ENCODE peak calls at places on chromosomes 7 and 10, in seven cellular contexts. V, U, K, R, F, E and N are unnamed samples.

GRCh38 chr10:93445097-93445960 is 36.8 kb downstream of the MYOF start:
- DNase-seq in V (peak; percentile 99), E (peak; percentile 98), K (peak; percentile 95), F (peak; percentile 98), R (peak; percentile 99), U (no peak), N (no peak)

GRCh38 chr7:44460325-44460724 is 30.1 kb downstream of the NUDCD3 start:
- DNase-seq in U (no peak), F (no peak), K (no peak), E (no peak), R (no peak), V (no peak), N (peak; percentile 13)

GRCh38 chr10:68871105-68871711 is 29.9 kb upstream of the DDX50 start:
- DNase-seq in V (peak; percentile 52), R (peak; percentile 65), F (peak; percentile 71), K (no peak), E (no peak), U (no peak), N (no peak)

GRCh38 chr7:144738708-144739314 is 97.0 kb downstream of the TPK1 start:
- DNase-seq in E (no peak), F (no peak), K (no peak), U (peak; percentile 25), V (peak; percentile 54), R (peak; percentile 45), N (no peak)

GRCh38 chr7:90312745-90313144 is 8.4 kb downstream of the FAM237B start:
- DNase-seq in V (peak; percentile 30), U (no peak), K (no peak), E (no peak), R (peak; percentile 20), F (no peak), N (no peak)

GRCh38 chr10:78781991-78782390 is 286.8 kb upstream of the ZMIZ1 start:
- DNase-seq in K (no peak), V (no peak), E (no peak), R (no peak), F (no peak), U (no peak), N (no peak)

GRCh38 chr7:68176974-68177373 is 1180.3 kb downstream of the TYW1 start:
- DNase-seq in E (no peak), K (peak; percentile 17), R (peak; percentile 71), V (peak; percentile 79), U (peak; percentile 36), F (peak; percentile 18), N (no peak)

GRCh38 chr7:23913016-23913415 is 203.0 kb downstream of the STK31 start:
- DNase-seq in E (no peak), F (no peak), U (no peak), R (no peak), V (no peak), K (no peak), N (no peak)

GRCh38 chr7:73864981-73865711 is 4.2 kb downstream of the TMEM270 start:
- DNase-seq in V (no peak), E (no peak), R (no peak), K (no peak), U (no peak), F (no peak), N (no peak)

GRCh38 chr10:130393342-130393741 is 257.2 kb downstream of the GLRX3 start:
- DNase-seq in E (no peak), V (no peak), U (no peak), K (no peak), F (no peak), R (no peak), N (no peak)

GRCh38 chr10:131079314-131079713 is 232.2 kb downstream of the TCERG1L start:
- DNase-seq in V (no peak), E (no peak), R (no peak), U (no peak), F (no peak), K (no peak), N (no peak)

GRCh38 chr10:115624448-115624847 is 531.3 kb downstream of the ATRNL1 start:
- DNase-seq in U (no peak), V (no peak), K (no peak), R (no peak), E (no peak), F (no peak), N (no peak)

GRCh38 chr10:102555781-102556328 is 52.1 kb downstream of the SUFU start:
- DNase-seq in V (peak; percentile 63), K (no peak), R (no peak), U (no peak), F (peak; percentile 88), E (peak; percentile 33), N (no peak)

GRCh38 chr10:93712593-93712992 is 10.2 kb upstream of the FRA10AC1 start:
- DNase-seq in K (no peak), R (no peak), V (no peak), E (no peak), F (no peak), U (no peak), N (no peak)

GRCh38 chr7:83852136-83852535 is 203.2 kb upstream of the SEMA3E start:
- DNase-seq in R (no peak), U (no peak), V (no peak), K (peak; percentile 20), F (no peak), E (no peak), N (no peak)

GRCh38 chr7:105106473-105106872 is 92.5 kb downstream of the KMT2E start:
- DNase-seq in R (no peak), U (no peak), K (no peak), V (no peak), E (no peak), F (no peak), N (no peak)

GRCh38 chr10:45558406-45558805 is 114.2 kb downstream of the ZFAND4 start:
- DNase-seq in K (no peak), E (no peak), F (no peak), V (no peak), U (no peak), R (no peak), N (no peak)

GRCh38 chr10:132728321-132728720 is 57.6 kb downstream of the NKX6-2 start:
- DNase-seq in R (no peak), K (no peak), F (no peak), V (no peak), E (no peak), U (no peak), N (no peak)

GRCh38 chr7:7971308-7972040 is 2.9 kb downstream of the GLCCI1 start:
- DNase-seq in R (no peak), F (no peak), V (no peak), E (no peak), U (no peak), K (no peak), N (no peak)

GRCh38 chr10:129742742-129743550 is 221.1 kb downstream of the EBF3 start:
- DNase-seq in K (peak; percentile 10), U (no peak), E (no peak), V (no peak), F (no peak), R (no peak), N (no peak)

DNA sequence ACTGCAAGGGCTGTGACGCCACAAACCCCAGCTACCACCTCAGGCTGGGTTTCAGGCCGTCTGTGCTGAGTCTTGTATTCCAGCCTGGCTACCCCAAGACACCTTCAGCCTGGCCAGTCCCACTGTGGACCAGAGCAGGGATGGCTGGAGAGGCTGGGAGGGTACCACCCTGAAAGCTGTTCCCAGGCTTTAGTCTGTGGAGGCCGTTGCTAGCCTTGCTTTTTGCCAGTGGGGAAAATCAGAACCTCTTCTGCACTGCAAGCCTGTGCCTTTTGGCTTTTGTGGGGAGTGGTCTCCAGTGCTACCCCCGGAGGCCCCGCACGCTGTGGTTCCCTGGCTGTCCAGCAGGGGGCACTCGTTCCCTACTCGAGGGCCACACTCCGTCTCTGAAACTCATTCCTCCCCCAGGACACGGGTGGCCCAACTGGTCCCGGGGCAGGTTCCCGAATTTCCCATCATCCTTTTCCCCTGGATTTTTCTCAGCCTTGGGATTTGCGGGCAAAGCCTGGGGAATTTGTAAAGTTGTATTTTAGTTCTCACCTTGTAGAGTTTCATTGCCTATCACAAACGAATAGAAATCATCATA is 128.4 kb upstream of the BTBD16 start:
- DNase-seq in R (peak; percentile 82), E (no peak), V (peak; percentile 10), K (peak; percentile 53), U (no peak), F (no peak), N (no peak)
- H3K27ac ChIP-seq in R (peak overlapping the region; percentile 59), E (peak overlapping the region; percentile 81), V (peak overlapping the region; percentile 15), K (no peak overlapping the region), U (peak overlapping the region; percentile 93), F (no peak overlapping the region), N (no peak overlapping the region)

GRCh38 chr7:55382251-55382650 is 17.1 kb downstream of the LANCL2 start:
- DNase-seq in F (no peak), U (no peak), V (no peak), K (no peak), E (no peak), R (no peak), N (no peak)
- H3K4me3 ChIP-seq in F (no peak overlapping the region), U (no peak overlapping the region), V (no peak overlapping the region), K (no peak overlapping the region), E (no peak overlapping the region), R (no peak overlapping the region), N (no peak overlapping the region)

DNA sequence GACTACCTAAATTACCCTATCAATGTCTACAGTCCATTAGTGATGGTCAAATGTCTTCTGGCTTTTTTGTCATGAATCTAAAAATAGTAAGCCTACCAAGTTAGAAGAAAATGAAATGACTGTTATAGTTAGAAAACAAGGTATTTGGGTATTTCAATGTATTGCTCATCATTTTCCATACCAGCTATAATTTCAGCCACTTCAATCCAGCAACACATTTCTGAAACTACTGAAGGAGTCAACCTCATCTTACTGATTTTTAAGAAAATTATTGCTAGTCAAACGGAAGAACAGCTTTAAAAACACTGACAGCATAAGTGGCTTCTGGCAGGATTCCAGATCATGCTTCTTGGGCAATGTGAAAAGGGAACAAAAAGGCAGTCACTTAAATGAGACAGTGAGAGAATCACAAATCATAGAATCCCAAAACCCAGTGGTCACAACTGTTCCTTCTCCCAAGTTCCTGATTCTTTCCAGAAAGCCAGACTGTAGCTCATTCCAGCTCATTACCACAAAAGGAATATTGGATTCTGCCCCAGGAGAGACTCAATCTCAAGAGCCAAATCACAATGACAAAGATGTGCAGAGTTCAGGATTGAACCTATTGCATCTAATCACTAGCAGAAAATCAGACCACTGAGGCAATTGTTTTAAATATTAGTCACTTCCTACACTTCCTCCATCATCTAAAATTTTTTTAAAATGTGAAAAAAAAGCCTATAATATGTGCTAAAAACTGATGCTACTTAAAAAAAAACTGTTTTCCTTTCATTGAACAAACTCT is 61.2 kb upstream of the LRRN3 start:
- DNase-seq in U (no peak), E (no peak), V (peak; percentile 42), F (peak; percentile 17), R (no peak), K (no peak), N (no peak)
- H3K27ac ChIP-seq in U (no peak overlapping the region), E (no peak overlapping the region), V (no peak overlapping the region), F (no peak overlapping the region), R (no peak overlapping the region), K (no peak overlapping the region), N (peak overlapping the region; percentile 0)

GRCh38 chr7:40569326-40569725 is 434.5 kb downstream of the SUGCT start:
- DNase-seq in F (no peak), R (peak; percentile 53), K (no peak), V (no peak), E (no peak), U (no peak), N (no peak)

GRCh38 chr7:40571796-40572195 is 437.0 kb downstream of the SUGCT start:
- DNase-seq in E (no peak), V (peak; percentile 73), U (no peak), R (no peak), F (peak; percentile 73), K (no peak), N (no peak)

GRCh38 chr7:40572810-40573470 is 438.1 kb downstream of the SUGCT start:
- DNase-seq in U (no peak), R (no peak), F (peak; percentile 93), K (no peak), E (no peak), V (peak; percentile 78), N (no peak)

GRCh38 chr7:40566879-40567278 is 432.1 kb downstream of the SUGCT start:
- DNase-seq in F (no peak), V (no peak), E (no peak), U (no peak), R (no peak), K (no peak), N (no peak)

GRCh38 chr7:40570218-40570617 is 435.4 kb downstream of the SUGCT start:
- DNase-seq in F (peak; percentile 21), R (peak; percentile 57), K (no peak), U (no peak), V (peak; percentile 27), E (no peak), N (no peak)
- H3K4me3 ChIP-seq in F (no peak overlapping the region), R (no peak overlapping the region), K (no peak overlapping the region), U (no peak overlapping the region), V (no peak overlapping the region), E (no peak overlapping the region), N (no peak overlapping the region)